ENCODE peak calls at places on chromosomes 12 and 14, in eight cellular contexts. K is RPMI7951; Y is GM20000; O is M059J; X is stimulated activated naive CD8-positive, alpha-beta T cell treated with anti-CD3 and anti-CD28 coated beads, Interleukin-15, amount 100 ng/mL, for 72 hours; M is NCI-H748 treated with DMSO at 0.1 percent for 48 hours; B is Calu3; R is A549. L is an unnamed sample.

GRCh38 chr14:85481471-85481870 is 48.5 kb upstream of the FLRT2 start:
- DNase-seq in K (no peak), Y (no peak), O (no peak), X (no peak), M (no peak), B (no peak), R (no peak), L (no peak)

GRCh38 chr14:24574206-24574774 is 1.8 kb downstream of the CTSG start:
- DNase-seq in K (no peak), Y (no peak), O (no peak), X (no peak), M (no peak), B (no peak), R (no peak), L (no peak)

GRCh38 chr14:32259368-32260013 is 56.4 kb upstream of the RNU6-8 start:
- DNase-seq in K (peak), Y (peak), O (peak), X (peak), M (no peak), B (peak), R (peak), L (peak)

GRCh38 chr12:26874501-26875296 is 41.7 kb upstream of the ITPR2 start:
- DNase-seq in K (no peak), Y (peak), O (peak), X (no peak), M (no peak), B (no peak), R (no peak), L (peak)

GRCh38 chr14:95442633-95443021 is 73.8 kb downstream of the SYNE3 start:
- DNase-seq in K (peak), Y (peak), O (peak), X (peak), M (peak), B (peak), R (peak), L (peak)

GRCh38 chr14:24312736-24313507 is 1.6 kb downstream of the LTB4R start:
- DNase-seq in K (peak), Y (no peak), O (no peak), X (peak), M (no peak), B (no peak), R (no peak), L (peak)

GRCh38 chr14:74618078-74618952 is 6.3 kb upstream of the LTBP2 start:
- DNase-seq in K (peak), Y (no peak), O (peak), X (peak), M (no peak), B (peak), R (peak), L (peak)

GRCh38 chr12:75294338-75294737 is 35.8 kb downstream of the CAPS2 start:
- DNase-seq in K (no peak), Y (no peak), O (no peak), X (no peak), M (no peak), B (no peak), R (no peak), L (no peak)

GRCh38 chr12:3139760-3140159 is 62.6 kb downstream of the TSPAN9 start:
- DNase-seq in K (no peak), Y (no peak), O (no peak), X (no peak), M (no peak), B (no peak), R (no peak), L (no peak)

GRCh38 chr14:68345738-68346137 is 447.1 kb downstream of the ZFP36L1 start:
- DNase-seq in K (peak), Y (no peak), O (peak), X (no peak), M (no peak), B (no peak), R (no peak), L (no peak)

GRCh38 chr12:116876151-116876869 is 4.9 kb downstream of the HRK start:
- DNase-seq in K (no peak), Y (no peak), O (no peak), X (no peak), M (no peak), B (no peak), R (no peak), L (no peak)

GRCh38 chr14:98715054-98715453 is 556.9 kb downstream of the BCL11B start:
- DNase-seq in K (no peak), Y (no peak), O (no peak), X (no peak), M (no peak), B (no peak), R (no peak), L (no peak)

GRCh38 chr12:116044181-116044580 is 233.3 kb downstream of the MED13L start:
- DNase-seq in K (no peak), Y (no peak), O (no peak), X (no peak), M (no peak), B (no peak), R (no peak), L (no peak)

GRCh38 chr12:109687250-109687649 is 26.4 kb upstream of the FAM222A start:
- DNase-seq in K (no peak), Y (no peak), O (no peak), X (no peak), M (no peak), B (no peak), R (no peak), L (no peak)

GRCh38 chr14:77970646-77971045 is 170.7 kb downstream of the ADCK1 start:
- DNase-seq in K (no peak), Y (no peak), O (no peak), X (no peak), M (no peak), B (no peak), R (no peak), L (no peak)

GRCh38 chr12:91877461-91878230 is 268.0 kb downstream of the BTG1 start:
- DNase-seq in K (no peak), Y (no peak), O (no peak), X (peak), M (peak), B (no peak), R (no peak), L (peak)

GRCh38 chr14:65100905-65101541 is 1.3 kb downstream of the MAX start:
- DNase-seq in K (no peak), Y (no peak), O (no peak), X (no peak), M (no peak), B (no peak), R (no peak), L (no peak)

GRCh38 chr14:20632831-20633771 is 8.4 kb downstream of the OR6S1 start:
- DNase-seq in K (peak), Y (peak), O (peak), X (peak), M (peak), B (peak), R (peak), L (peak)

GRCh38 chr12:16012086-16012485 is 101.0 kb downstream of the DERA start:
- DNase-seq in K (no peak), Y (no peak), O (peak), X (no peak), M (no peak), B (no peak), R (no peak), L (no peak)

GRCh38 chr14:54743382-54743781 is 159.2 kb downstream of the GCH1 start:
- DNase-seq in K (no peak), Y (no peak), O (no peak), X (peak), M (no peak), B (no peak), R (no peak), L (no peak)

GRCh38 chr12:94951071-94951639 is 52.3 kb downstream of the NDUFA12 start:
- DNase-seq in K (no peak), Y (no peak), O (peak), X (no peak), M (no peak), B (no peak), R (no peak), L (no peak)

GRCh38 chr12:69024413-69024812 is 91.4 kb upstream of the CPM start:
- DNase-seq in K (no peak), Y (no peak), O (peak), X (no peak), M (peak), B (peak), R (peak), L (no peak)

GRCh38 chr12:125549836-125550235 is 484.6 kb downstream of the AACS start:
- DNase-seq in K (no peak), Y (no peak), O (no peak), X (no peak), M (no peak), B (no peak), R (no peak), L (peak)

GRCh38 chr12:119696943-119697342 is 29.0 kb downstream of the PRKAB1 start:
- DNase-seq in K (no peak), Y (no peak), O (no peak), X (no peak), M (no peak), B (no peak), R (no peak), L (no peak)

GRCh38 chr14:65791551-65791981 is 379.0 kb downstream of the FUT8 start:
- DNase-seq in K (peak), Y (peak), O (peak), X (peak), M (no peak), B (no peak), R (no peak), L (peak)

GRCh38 chr14:49959822-49960408 is 67.0 kb downstream of the ARF6 start:
- DNase-seq in K (no peak), Y (peak), O (no peak), X (no peak), M (peak), B (no peak), R (no peak), L (peak)

GRCh38 chr12:132162508-132163031 is 18.3 kb downstream of the NOC4L start:
- DNase-seq in K (peak), Y (no peak), O (peak), X (no peak), M (no peak), B (peak), R (no peak), L (no peak)

GRCh38 chr12:13343380-13343779 is 146.9 kb downstream of the EMP1 start:
- DNase-seq in K (peak), Y (no peak), O (peak), X (no peak), M (no peak), B (no peak), R (no peak), L (no peak)

L was measured in GM12865.